ENCODE peak calls at places on chromosomes 2 and 18, in five cellular contexts. C is spleen, H is K562, I is Panc1, S is prostate gland. M is an unnamed sample.
A peak's percentile ranks its signal among the peaks of the same experiment; 100 is the strongest.

GRCh38 chr2:207122914-207123744 is 42.6 kb downstream of the KLF7 start:
- DNase-seq in C (no peak), H (no peak), I (no peak), S (no peak), M (peak; percentile 59)

GRCh38 chr2:85656468-85656867 is 11.5 kb downstream of the SFTPB start:
- DNase-seq in C (no peak), H (no peak), I (no peak), S (no peak), M (no peak)

GRCh38 chr2:85173909-85174308 is 40.7 kb downstream of the TCF7L1 start:
- DNase-seq in C (no peak), H (no peak), I (no peak), S (no peak), M (no peak)

GRCh38 chr2:31205186-31205585 is 12.1 kb downstream of the CAPN14 start:
- DNase-seq in C (no peak), H (no peak), I (no peak), S (no peak), M (no peak)

GRCh38 chr2:133576714-133577113 is 8.5 kb upstream of the NCKAP5 start:
- DNase-seq in C (no peak), H (no peak), I (no peak), S (no peak), M (no peak)

GRCh38 chr2:170248574-170249393 is 70.8 kb downstream of the MYO3B start:
- DNase-seq in C (no peak), H (peak; percentile 29), I (no peak), S (no peak), M (no peak)

GRCh38 chr2:46101557-46102220 is 195.5 kb upstream of the EPAS1 start:
- DNase-seq in C (no peak), H (no peak), I (no peak), S (no peak), M (no peak)

GRCh38 chr2:136327162-136327852 is 209.4 kb upstream of the CXCR4 start:
- DNase-seq in C (no peak), H (peak; percentile 15), I (no peak), S (no peak), M (no peak)

GRCh38 chr2:31428001-31428418 is 13.5 kb upstream of the XDH start:
- DNase-seq in C (no peak), H (no peak), I (no peak), S (no peak), M (no peak)

GRCh38 chr2:234960091-234961088 is 8.6 kb downstream of the SH3BP4 start:
- DNase-seq in C (no peak), H (no peak), I (no peak), S (no peak), M (no peak)

GRCh38 chr2:7145707-7146106 is 228.5 kb downstream of the RNF144A start:
- DNase-seq in C (no peak), H (no peak), I (no peak), S (no peak), M (no peak)

GRCh38 chr2:68043719-68044498 is 18.9 kb downstream of the C1D start:
- DNase-seq in C (no peak), H (no peak), I (peak; percentile 27), S (no peak), M (no peak)

GRCh38 chr2:109318150-109318948 is 189.3 kb downstream of the SH3RF3 start:
- DNase-seq in C (no peak), H (no peak), I (no peak), S (peak; percentile 44), M (no peak)
- TF ChIP-seq CTCF in C (no peak), H (no peak), I (no peak), S (no peak), M (no peak)

DNA sequence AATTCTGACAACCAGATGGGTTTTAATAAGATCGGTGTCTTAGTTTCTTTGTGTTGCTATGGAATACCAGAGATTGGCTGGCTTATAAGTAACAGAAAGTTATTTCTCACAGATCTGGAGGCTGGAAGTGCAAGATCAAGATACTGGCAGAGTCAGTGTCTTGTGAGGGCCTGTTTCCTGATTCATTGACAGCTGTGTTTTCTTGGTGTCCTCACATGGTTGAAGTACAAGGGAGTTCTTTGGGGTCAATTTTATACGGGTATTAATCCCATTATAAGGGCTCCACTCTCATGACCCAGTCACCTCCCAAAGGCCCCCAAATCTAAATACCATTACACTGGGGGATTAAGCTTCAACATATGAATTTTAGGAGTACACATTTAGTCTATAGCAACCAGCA is 421.1 kb downstream of the LRP1B start:
- DNase-seq in C (no peak), H (no peak), I (no peak), S (no peak), M (no peak)
- TF ChIP-seq POLR2AphosphoS5 in C (no peak), H (no peak), I (no peak), S (no peak), M (no peak)

DNA sequence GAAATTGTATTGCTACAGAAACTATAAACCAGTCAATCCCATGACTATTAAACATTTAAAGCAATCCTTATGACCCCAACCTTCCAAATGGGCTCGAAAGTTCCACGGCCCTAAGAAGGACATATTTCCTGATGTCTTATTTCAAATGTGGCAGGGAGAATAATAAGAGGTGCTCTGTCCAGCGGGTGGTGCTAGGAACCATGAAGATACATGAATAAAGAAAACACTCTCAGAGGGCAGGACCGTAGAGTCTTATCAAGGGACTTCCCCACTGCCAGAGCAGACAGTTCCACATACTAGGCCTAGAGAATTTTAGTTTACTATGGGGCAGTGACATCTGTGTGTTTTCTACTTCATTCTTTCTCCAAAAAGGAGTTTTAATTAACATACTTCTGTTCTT is 187.1 kb upstream of the PIK3C3 start:
- DNase-seq in C (no peak), H (no peak), I (no peak), S (no peak), M (no peak)
- TF ChIP-seq CTCF in C (no peak), H (no peak), I (no peak), S (no peak), M (no peak)

GRCh38 chr2:113203901-113204519 is 30.2 kb downstream of the PSD4 start:
- DNase-seq in C (peak; percentile 87), H (peak; percentile 82), I (peak; percentile 67), S (peak; percentile 42), M (peak; percentile 72)
- TF ChIP-seq POLR2AphosphoS5 in C (peak; percentile 68), H (no peak), I (no peak), S (no peak), M (no peak)

GRCh38 chr2:9951522-9952285 is at the start of gene GRHL1:
- DNase-seq in C (peak; percentile 98), H (peak; percentile 100), I (peak; percentile 24), S (peak; percentile 93), M (peak; percentile 74)

GRCh38 chr2:9949239-9949991 is 2.1 kb upstream of the GRHL1 start:
- DNase-seq in C (no peak), H (no peak), I (no peak), S (no peak), M (no peak)

GRCh38 chr2:9949992-9950520 is 1.4 kb upstream of the GRHL1 start:
- DNase-seq in C (no peak), H (no peak), I (no peak), S (no peak), M (no peak)

GRCh38 chr2:9951272-9951521 is 296 bp upstream of the GRHL1 start:
- DNase-seq in C (no peak), H (no peak), I (no peak), S (no peak), M (no peak)

DNA sequence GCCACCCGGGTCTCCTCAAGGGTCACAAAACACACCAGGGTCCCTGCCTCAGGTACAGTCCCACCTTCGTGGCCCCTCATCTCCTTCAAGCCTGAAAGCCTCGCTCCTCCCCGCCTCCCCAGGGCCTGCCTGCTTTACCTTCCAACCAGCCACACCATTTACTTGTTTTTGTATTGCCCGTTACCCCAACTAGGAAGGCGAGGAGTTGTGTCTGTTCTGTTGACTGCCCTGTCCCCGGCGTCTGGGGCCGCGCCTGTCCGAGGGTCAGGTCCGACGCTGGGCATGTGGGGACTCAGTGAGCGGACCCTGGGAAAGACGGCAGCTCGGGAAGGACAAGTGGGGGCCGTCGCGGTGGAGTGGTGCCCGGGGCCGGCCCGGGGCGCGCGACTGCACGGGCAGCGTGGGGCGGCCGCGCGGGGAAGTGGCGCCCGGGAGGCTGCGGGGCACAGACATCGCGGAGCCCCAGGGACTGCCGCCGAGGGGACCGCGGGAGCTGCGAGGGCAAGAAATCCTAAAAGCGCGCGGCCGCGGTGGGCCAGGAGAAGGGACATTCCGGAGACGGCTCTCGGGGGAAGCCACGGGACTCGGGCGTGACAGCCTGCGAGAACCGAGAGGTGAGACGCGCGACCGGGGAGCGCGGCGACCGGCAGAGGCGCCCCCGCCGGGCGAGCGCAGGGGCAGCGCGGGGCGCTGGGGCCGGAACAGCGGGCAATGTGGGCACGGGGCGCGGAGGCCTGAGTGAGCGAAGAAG is 797 bp upstream of the GRHL1 start:
- DNase-seq in C (peak; percentile 91), H (peak; percentile 70), I (no peak), S (no peak), M (no peak)
- TF ChIP-seq CTCF in C (no peak), H (no peak), I (no peak), S (peak; percentile 29), M (no peak)

GRCh38 chr18:8329186-8329771 is 280.0 kb upstream of the RAB12 start:
- DNase-seq in C (no peak), H (no peak), I (no peak), S (no peak), M (no peak)
- TF ChIP-seq POLR2AphosphoS5 in C (no peak), H (no peak), I (no peak), S (no peak), M (no peak)

DNA sequence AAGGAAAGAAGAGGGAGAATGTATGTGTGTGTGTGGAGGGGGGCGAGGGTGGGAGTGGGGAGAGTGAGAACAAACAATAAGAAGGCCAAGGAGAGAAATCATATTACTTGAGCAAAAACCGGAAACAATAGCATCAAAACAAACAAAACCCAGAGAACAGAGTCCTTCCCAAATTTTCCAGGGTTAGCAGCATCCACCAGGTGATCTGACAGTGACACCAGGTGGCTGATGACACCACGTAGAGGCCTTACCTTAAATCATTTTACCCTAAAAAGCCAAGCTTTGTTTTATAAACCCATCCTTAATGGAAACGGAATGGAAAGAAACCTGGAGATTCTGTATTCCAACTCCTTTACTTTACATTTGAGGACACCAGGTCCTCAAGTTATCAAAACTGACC is 42.9 kb downstream of the CDCA7 start:
- DNase-seq in C (no peak), H (no peak), I (no peak), S (no peak), M (peak; percentile 15)
- TF ChIP-seq CTCF in C (no peak), H (peak; percentile 23), I (peak; percentile 65), S (peak; percentile 39), M (peak; percentile 59)

GRCh38 chr2:47354013-47354816 is 48.7 kb upstream of the MSH2 start:
- DNase-seq in C (peak; percentile 55), H (peak; percentile 66), I (no peak), S (no peak), M (no peak)
- TF ChIP-seq POLR2AphosphoS5 in C (no peak), H (no peak), I (no peak), S (no peak), M (no peak)